ENCODE peak calls at places on chromosomes 5 and 9, in ten cellular contexts. J is left ventricle myocardium superior; N is HT-29; R is T-helper 9 cell; M is A549; K is endothelial cell; Z is NCI-H69; Y is NCI-H2081 treated with DMSO at 0.1 percent for 48 hours; W is iPS-NIHi11; S is stimulated activated CD4-positive, alpha-beta T cell treated with anti-CD3 and anti-CD28 coated beads, Interleukin-2, amount 100 ng/mL, for 48 hours. D is an unnamed sample.

GRCh38 chr9:128420651-128421473 is at the start of gene CERCAM:
- DNase-seq in J (peak), N (no peak), R (peak), M (peak), K (peak), Z (peak), Y (no peak), W (peak), S (peak), D (no peak)

GRCh38 chr9:79325501-79325900 is 246.3 kb upstream of the TLE4 start:
- DNase-seq in J (no peak), N (no peak), R (no peak), M (no peak), K (no peak), Z (no peak), Y (no peak), W (no peak), S (no peak), D (no peak)

GRCh38 chr5:40551706-40552557 is 127.8 kb upstream of the PTGER4 start:
- DNase-seq in J (no peak), N (no peak), R (no peak), M (peak), K (no peak), Z (no peak), Y (no peak), W (no peak), S (no peak), D (no peak)

GRCh38 chr5:34688015-34688800 is 32.1 kb downstream of the RAI14 start:
- DNase-seq in J (no peak), N (no peak), R (no peak), M (no peak), K (no peak), Z (no peak), Y (no peak), W (no peak), S (no peak), D (no peak)

GRCh38 chr9:21996438-21996837 is 1.8 kb downstream of the CDKN2B-AS1 start:
- DNase-seq in J (no peak), N (peak), R (no peak), M (no peak), K (no peak), Z (peak), Y (no peak), W (peak), S (no peak), D (peak)

GRCh38 chr5:115695290-115695689 is 69.5 kb upstream of the TMED7 start:
- DNase-seq in J (no peak), N (no peak), R (no peak), M (no peak), K (no peak), Z (no peak), Y (no peak), W (no peak), S (no peak), D (no peak)

GRCh38 chr9:89879276-89879675 is 274.5 kb downstream of the GADD45G start:
- DNase-seq in J (no peak), N (no peak), R (no peak), M (no peak), K (no peak), Z (peak), Y (no peak), W (no peak), S (no peak), D (no peak)

GRCh38 chr5:168152660-168153059 is 138.8 kb upstream of the WWC1 start:
- DNase-seq in J (no peak), N (no peak), R (no peak), M (no peak), K (no peak), Z (peak), Y (no peak), W (no peak), S (no peak), D (no peak)

GRCh38 chr5:4413996-4414395 is 726.1 kb upstream of the ADAMTS16 start:
- DNase-seq in J (no peak), N (no peak), R (no peak), M (no peak), K (no peak), Z (no peak), Y (no peak), W (no peak), S (no peak), D (no peak)

GRCh38 chr9:138098116-138098907 is 220.7 kb downstream of the CACNA1B start:
- DNase-seq in J (no peak), N (peak), R (no peak), M (no peak), K (no peak), Z (no peak), Y (no peak), W (peak), S (no peak), D (no peak)

GRCh38 chr9:130294664-130295063 is 29.1 kb downstream of the HMCN2 start:
- DNase-seq in J (no peak), N (no peak), R (no peak), M (no peak), K (no peak), Z (no peak), Y (no peak), W (no peak), S (no peak), D (no peak)

GRCh38 chr5:98065261-98065909 is 708.1 kb upstream of the RGMB start:
- DNase-seq in J (no peak), N (no peak), R (no peak), M (no peak), K (no peak), Z (no peak), Y (no peak), W (no peak), S (no peak), D (no peak)

GRCh38 chr5:14665949-14666741 is 1.6 kb downstream of the OTULIN start:
- DNase-seq in J (no peak), N (peak), R (peak), M (peak), K (peak), Z (peak), Y (no peak), W (no peak), S (peak), D (no peak)

GRCh38 chr9:35903049-35903448 is 3.0 kb upstream of the HRCT1 start:
- DNase-seq in J (no peak), N (peak), R (no peak), M (peak), K (peak), Z (peak), Y (peak), W (peak), S (peak), D (peak)

GRCh38 chr5:15799014-15799413 is 299.0 kb downstream of the FBXL7 start:
- DNase-seq in J (no peak), N (no peak), R (no peak), M (no peak), K (no peak), Z (no peak), Y (no peak), W (no peak), S (no peak), D (no peak)

GRCh38 chr9:128723352-128723865 is 518 bp downstream of the ZDHHC12 start:
- DNase-seq in J (no peak), N (no peak), R (no peak), M (peak), K (no peak), Z (no peak), Y (no peak), W (no peak), S (no peak), D (no peak)

GRCh38 chr5:123585871-123586270 is 73.9 kb downstream of the CSNK1G3 start:
- DNase-seq in J (no peak), N (no peak), R (no peak), M (no peak), K (no peak), Z (no peak), Y (no peak), W (no peak), S (no peak), D (no peak)

GRCh38 chr9:17005085-17005484 is 129.8 kb upstream of the CNTLN start:
- DNase-seq in J (peak), N (no peak), R (no peak), M (no peak), K (no peak), Z (peak), Y (peak), W (peak), S (no peak), D (no peak)

GRCh38 chr9:127926961-127927456 is 3.6 kb downstream of the PIP5KL1 start:
- DNase-seq in J (no peak), N (no peak), R (no peak), M (no peak), K (no peak), Z (no peak), Y (no peak), W (no peak), S (no peak), D (no peak)

GRCh38 chr5:10481241-10481932 is 39.7 kb downstream of the ROPN1L start:
- DNase-seq in J (no peak), N (peak), R (no peak), M (no peak), K (no peak), Z (peak), Y (no peak), W (peak), S (no peak), D (no peak)

GRCh38 chr5:158175664-158176507 is 316.9 kb upstream of the CLINT1 start:
- DNase-seq in J (no peak), N (peak), R (no peak), M (no peak), K (no peak), Z (peak), Y (no peak), W (peak), S (no peak), D (no peak)